ENCODE peak calls at places on chromosomes 5 and 9, in four cellular contexts. P is HL-60, C is Peyer's patch, I is tibial artery. S is an unnamed sample.

GRCh38 chr5:141478321-141478945 is 2.7 kb downstream of the PCDHGC3 start:
- DNase-seq in P (no peak), C (no peak), I (no peak), S (peak; percentile 62)

GRCh38 chr5:116562669-116563068 is 12.0 kb downstream of the SEMA6A start:
- DNase-seq in P (no peak), C (no peak), I (no peak), S (no peak)

GRCh38 chr5:126877011-126877410 is 100.1 kb downstream of the LMNB1 start:
- DNase-seq in P (no peak), C (no peak), I (no peak), S (no peak)

GRCh38 chr9:128114326-128115186 is 13.0 kb downstream of the PTGES2 start:
- DNase-seq in P (no peak), C (no peak), I (peak; percentile 56), S (peak; percentile 53)

GRCh38 chr5:568061-568781 is 43.9 kb upstream of the CEP72 start:
- DNase-seq in P (no peak), C (peak; percentile 3), I (no peak), S (no peak)

GRCh38 chr5:74575741-74576538 is 64.6 kb downstream of the ENC1 start:
- DNase-seq in P (no peak), C (no peak), I (no peak), S (no peak)

GRCh38 chr9:137453643-137454081 is 5.5 kb downstream of the NSMF start:
- DNase-seq in P (peak; percentile 75), C (peak; percentile 59), I (peak; percentile 84), S (peak; percentile 81)

GRCh38 chr5:98470747-98471146 is 302.7 kb upstream of the RGMB start:
- DNase-seq in P (no peak), C (no peak), I (no peak), S (no peak)

GRCh38 chr9:104028827-104029226 is 65.3 kb upstream of the SMC2 start:
- DNase-seq in P (no peak), C (no peak), I (no peak), S (no peak)

GRCh38 chr9:90925581-90926257 is 124.1 kb downstream of the SYK start:
- DNase-seq in P (no peak), C (no peak), I (no peak), S (no peak)

GRCh38 chr9:29966247-29966646 is 2393.0 kb upstream of the C9orf72 start:
- DNase-seq in P (no peak), C (no peak), I (no peak), S (no peak)

GRCh38 chr5:171387970-171388815 is 544 bp downstream of the NPM1 start:
- DNase-seq in P (peak; percentile 81), C (peak; percentile 77), I (peak; percentile 88), S (peak; percentile 85)

GRCh38 chr9:98129451-98129881 is 10.4 kb upstream of the TRIM14 start:
- DNase-seq in P (peak; percentile 88), C (peak; percentile 69), I (peak; percentile 33), S (no peak)

GRCh38 chr5:96142786-96143434 is 181.3 kb upstream of the ELL2 start:
- DNase-seq in P (no peak), C (no peak), I (no peak), S (no peak)

GRCh38 chr5:164475339-164475977 is 970.0 kb downstream of the MAT2B start:
- DNase-seq in P (no peak), C (no peak), I (no peak), S (no peak)
- TF ChIP-seq CTCF in P (no peak), C (no peak), I (no peak), S (no peak)

DNA sequence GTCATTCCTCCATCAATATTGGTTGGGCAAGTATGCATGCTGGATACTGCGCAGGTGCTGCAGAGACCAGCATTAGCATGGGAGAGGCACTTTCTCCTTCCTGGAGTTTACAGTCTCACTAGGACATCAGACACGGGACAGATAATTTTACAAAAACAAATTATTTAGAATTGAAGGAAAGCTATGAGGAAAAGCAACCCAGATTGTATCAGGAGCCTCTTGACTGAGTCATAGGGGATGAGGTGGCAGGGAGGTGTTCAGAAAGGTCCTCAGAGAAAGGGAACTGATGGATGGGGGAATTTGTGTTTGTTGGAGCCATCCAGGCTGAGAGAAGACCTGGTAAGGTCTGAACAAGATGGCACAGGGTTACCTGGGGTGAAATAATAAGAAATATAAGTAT is 24.5 kb upstream of the RAB14 start:
- DNase-seq in P (no peak), C (no peak), I (no peak), S (no peak)
- H3K27ac ChIP-seq in P (no peak overlapping the region), C (no peak overlapping the region), I (no peak overlapping the region), S (no peak overlapping the region)

GRCh38 chr5:173670130-173670591 is 53.7 kb upstream of the BOD1 start:
- DNase-seq in P (no peak), C (no peak), I (no peak), S (no peak)

GRCh38 chr5:173672891-173673290 is 56.4 kb upstream of the BOD1 start:
- DNase-seq in P (no peak), C (no peak), I (no peak), S (no peak)

GRCh38 chr5:173669483-173669882 is 53.0 kb upstream of the BOD1 start:
- DNase-seq in P (no peak), C (no peak), I (no peak), S (no peak)

GRCh38 chr5:173670791-173671120 is 54.3 kb upstream of the BOD1 start:
- DNase-seq in P (no peak), C (no peak), I (no peak), S (no peak)

GRCh38 chr5:173671121-173671949 is 54.9 kb upstream of the BOD1 start:
- DNase-seq in P (peak; percentile 47), C (no peak), I (peak; percentile 95), S (no peak)
- H3K4me3 ChIP-seq in P (no peak overlapping the region), C (no peak overlapping the region), I (peak overlapping the region; percentile 10), S (no peak overlapping the region)

GRCh38 chr5:26948921-26949320 is 89.5 kb downstream of the CDH9 start:
- DNase-seq in P (no peak), C (no peak), I (no peak), S (no peak)
- TF ChIP-seq CTCF in P (no peak), C (no peak), I (no peak), S (no peak)

S was measured in ovary.